ENCODE peak calls at places on chromosomes 7 and 10, in five cellular contexts. N is HepG2, U is GM12878, K is HCT116, D is SK-N-SH. F is an unnamed sample.

GRCh38 chr10:131146790-131147189 is 164.7 kb downstream of the TCERG1L start:
- DNase-seq in K (no peak), U (no peak), N (no peak), D (no peak), F (no peak)

GRCh38 chr7:79778786-79779382 is 325.4 kb upstream of the MAGI2 start:
- DNase-seq in D (no peak), U (no peak), K (no peak), N (no peak), F (no peak)

GRCh38 chr10:77932016-77932715 is 5.6 kb upstream of the DLG5 start:
- DNase-seq in D (no peak), U (no peak), N (no peak), K (no peak), F (no peak)

GRCh38 chr7:122738937-122739336 is 36.2 kb upstream of the RNF148 start:
- DNase-seq in D (no peak), N (no peak), K (no peak), U (no peak), F (no peak)

GRCh38 chr7:32116436-32116835 is 46.2 kb upstream of the PDE1C start:
- DNase-seq in D (no peak), K (no peak), N (no peak), U (no peak), F (no peak)

GRCh38 chr7:155295511-155295910 is 2.2 kb upstream of the INSIG1 start:
- DNase-seq in U (no peak), D (no peak), K (no peak), N (no peak), F (no peak)

GRCh38 chr7:105776986-105777910 is 99.2 kb downstream of the ATXN7L1 start:
- DNase-seq in K (peak; percentile 67), N (no peak), U (no peak), D (no peak), F (no peak)

GRCh38 chr7:20296444-20296843 is 34.3 kb upstream of the ITGB8 start:
- DNase-seq in U (no peak), N (peak; percentile 1), K (no peak), D (no peak), F (no peak)

GRCh38 chr10:122374859-122375721 is 582 bp downstream of the PLEKHA1 start:
- DNase-seq in K (peak; percentile 28), U (peak; percentile 47), N (peak; percentile 21), D (peak; percentile 80), F (no peak)

GRCh38 chr10:129626801-129627434 is 159.9 kb downstream of the MGMT start:
- DNase-seq in K (no peak), U (no peak), N (no peak), D (no peak), F (no peak)

GRCh38 chr10:133140417-133141143 is 19.4 kb upstream of the KNDC1 start:
- DNase-seq in U (no peak), N (no peak), D (no peak), K (no peak), F (no peak)

GRCh38 chr10:123301077-123301875 is 147.1 kb downstream of the BUB3 start:
- DNase-seq in U (no peak), D (peak; percentile 40), N (no peak), K (no peak), F (peak; percentile 15)

GRCh38 chr7:90560730-90561129 is 35.4 kb upstream of the CDK14 start:
- DNase-seq in D (no peak), K (no peak), U (no peak), N (no peak), F (no peak)

GRCh38 chr10:48672596-48673255 is 11.9 kb upstream of the WDFY4 start:
- DNase-seq in U (peak; percentile 73), N (no peak), K (no peak), D (no peak), F (no peak)

GRCh38 chr10:121595806-121596667 is 2.2 kb downstream of the FGFR2 start:
- DNase-seq in D (no peak), U (no peak), K (no peak), N (no peak), F (no peak)

GRCh38 chr7:27143022-27143949 is at the start of gene HOXA5:
- DNase-seq in D (peak; percentile 92), U (no peak), K (no peak), N (peak; percentile 90), F (peak; percentile 79)

GRCh38 chr10:110093722-110094121 is 85.9 kb downstream of the ADD3 start:
- DNase-seq in N (no peak), U (no peak), D (no peak), K (no peak), F (no peak)

GRCh38 chr10:119113805-119114732 is 10.2 kb downstream of the DENND10 start:
- DNase-seq in N (peak; percentile 98), K (no peak), U (no peak), D (no peak), F (no peak)

GRCh38 chr7:30163231-30163894 is 28.6 kb downstream of the MTURN start:
- DNase-seq in U (no peak), D (no peak), N (peak; percentile 10), K (no peak), F (no peak)

GRCh38 chr7:8480466-8480865 is 47.1 kb downstream of the NXPH1 start:
- DNase-seq in N (no peak), D (no peak), K (no peak), U (no peak), F (no peak)

GRCh38 chr7:157503229-157503628 is 166.4 kb downstream of the DNAJB6 start:
- DNase-seq in K (no peak), D (no peak), N (no peak), U (no peak), F (no peak)

GRCh38 chr10:126659750-126660149 is 10.7 kb downstream of the C10orf90 start:
- DNase-seq in N (no peak), D (no peak), U (no peak), K (no peak), F (no peak)

GRCh38 chr10:101896466-101896865 is 52.9 kb upstream of the KCNIP2 start:
- DNase-seq in N (no peak), K (no peak), U (no peak), D (no peak), F (no peak)

GRCh38 chr7:24042028-24042427 is 242.0 kb upstream of the NPY start:
- DNase-seq in K (no peak), U (no peak), D (no peak), N (no peak), F (no peak)

GRCh38 chr7:152073352-152073751 is 47.9 kb downstream of the GALNT11 start:
- DNase-seq in N (no peak), D (no peak), K (no peak), U (no peak), F (no peak)
- TF ChIP-seq SIN3A in N (no peak), D (no peak), K (no peak), U (no peak), F (no peak)

GRCh38 chr7:137354361-137354760 is 10.8 kb upstream of the PTN start:
- DNase-seq in K (no peak), U (no peak), D (no peak), N (no peak), F (no peak)
- TF ChIP-seq REST in K (no peak), U (no peak), D (no peak), N (no peak), F (no peak)

DNA sequence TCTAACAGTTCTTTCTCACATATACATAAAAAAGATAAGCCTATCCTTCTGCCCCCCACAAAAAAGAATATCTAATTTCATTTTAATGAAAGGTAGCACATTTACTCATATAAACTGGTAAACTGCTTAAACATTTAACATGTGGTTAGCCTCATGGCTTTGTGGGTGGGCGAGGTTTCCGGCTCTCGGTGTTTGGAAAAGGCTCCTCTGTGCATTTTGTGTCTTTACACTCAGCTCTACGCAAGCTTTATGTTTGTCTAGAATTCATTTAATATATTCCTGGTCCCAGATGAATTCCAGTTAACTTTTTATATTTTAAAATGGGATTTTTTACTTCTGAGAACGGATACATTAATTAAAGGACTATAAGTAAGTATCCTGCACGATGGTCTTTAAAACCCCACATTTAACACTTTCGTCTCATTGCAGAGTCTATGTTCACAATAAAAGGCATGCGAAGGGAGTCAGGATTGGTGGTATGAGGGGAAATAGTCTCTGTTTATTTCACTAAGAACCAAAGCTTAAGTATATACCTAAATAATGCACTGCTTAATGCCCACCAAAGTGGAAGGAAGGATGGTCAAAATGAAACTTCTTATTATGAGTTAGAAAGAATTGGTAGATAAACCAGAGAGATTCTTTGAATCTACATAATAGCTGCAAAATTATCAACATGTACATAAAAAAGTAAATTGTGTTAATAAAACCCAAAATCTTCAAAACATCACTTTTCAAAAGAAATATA is 197.2 kb downstream of the CRPPA start:
- DNase-seq in D (no peak), N (no peak), K (no peak), U (no peak), F (no peak)
- TF ChIP-seq SIN3A in D (no peak), N (no peak), K (no peak), U (no peak), F (no peak)

GRCh38 chr10:71451754-71452153 is 55.0 kb downstream of the CDH23 start:
- DNase-seq in D (no peak), U (no peak), K (no peak), N (no peak), F (no peak)
- TF ChIP-seq REST in D (no peak), U (no peak), K (no peak), N (no peak), F (no peak)